ENCODE peak calls at places on chromosomes 7 and 10, in four cellular contexts. Q is HepG2, N is WTC11, O is K562. A is an unnamed sample.
A peak's percentile ranks its signal among the peaks of the same experiment; 100 is the strongest.

GRCh38 chr7:115631782-115632181 is 398.8 kb downstream of the TFEC start:
- DNase-seq in Q (no peak), N (no peak), O (no peak), A (peak; percentile 10)

GRCh38 chr7:17559388-17559787 is 260.9 kb downstream of the AHR start:
- DNase-seq in Q (no peak), N (no peak), O (no peak), A (no peak)

GRCh38 chr10:14093735-14094484 is 236.8 kb downstream of the FRMD4A start:
- DNase-seq in Q (no peak), N (peak; percentile 63), O (no peak), A (no peak)

GRCh38 chr10:79260803-79261740 is 86.2 kb upstream of the PPIF start:
- DNase-seq in Q (peak; percentile 58), N (peak; percentile 38), O (no peak), A (no peak)

GRCh38 chr7:128863433-128863989 is 855 bp downstream of the ATP6V1F start:
- DNase-seq in Q (peak; percentile 65), N (peak; percentile 50), O (peak; percentile 85), A (peak; percentile 69)

GRCh38 chr10:37754538-37755323 is 102.7 kb downstream of the ZNF248 start:
- DNase-seq in Q (peak; percentile 64), N (peak; percentile 15), O (peak; percentile 28), A (peak; percentile 10)

GRCh38 chr10:86815035-86815617 is 58.7 kb downstream of the BMPR1A start:
- DNase-seq in Q (no peak), N (no peak), O (no peak), A (no peak)

GRCh38 chr10:123974406-123974805 is 82.8 kb upstream of the CPXM2 start:
- DNase-seq in Q (no peak), N (no peak), O (peak; percentile 54), A (peak; percentile 68)

GRCh38 chr10:27072436-27073114 is 27.7 kb downstream of the ANKRD26 start:
- DNase-seq in Q (no peak), N (peak; percentile 63), O (no peak), A (peak; percentile 5)

GRCh38 chr10:35598379-35598778 is 6.8 kb upstream of the GJD4 start:
- DNase-seq in Q (peak; percentile 13), N (peak; percentile 20), O (peak; percentile 27), A (peak; percentile 14)

GRCh38 chr10:122465401-122465800 is 4.0 kb downstream of the HTRA1 start:
- DNase-seq in Q (no peak), N (no peak), O (no peak), A (no peak)

GRCh38 chr7:28318126-28318762 is 94.1 kb upstream of the CREB5 start:
- DNase-seq in Q (no peak), N (no peak), O (no peak), A (no peak)

GRCh38 chr10:84156768-84157167 is 16.8 kb upstream of the GPR15LG start:
- DNase-seq in Q (no peak), N (no peak), O (peak; percentile 60), A (no peak)

GRCh38 chr10:74585231-74586087 is 240.9 kb upstream of the KAT6B start:
- DNase-seq in Q (no peak), N (no peak), O (no peak), A (peak; percentile 15)

GRCh38 chr7:144957998-144958397 is 122.1 kb upstream of the TPK1 start:
- DNase-seq in Q (no peak), N (peak; percentile 19), O (no peak), A (no peak)

GRCh38 chr7:18524248-18524647 is 28.7 kb downstream of the HDAC9 start:
- DNase-seq in Q (no peak), N (no peak), O (no peak), A (no peak)

GRCh38 chr10:108346066-108346465 is 1181.6 kb upstream of the SORCS1 start:
- DNase-seq in Q (no peak), N (no peak), O (no peak), A (no peak)

GRCh38 chr7:15130666-15131541 is 228.4 kb upstream of the DGKB start:
- DNase-seq in Q (no peak), N (no peak), O (no peak), A (no peak)

GRCh38 chr7:91311844-91312243 is 47.6 kb downstream of the FZD1 start:
- DNase-seq in Q (no peak), N (no peak), O (no peak), A (no peak)

GRCh38 chr7:91313113-91313512 is 48.9 kb downstream of the FZD1 start:
- DNase-seq in Q (no peak), N (no peak), O (no peak), A (no peak)

GRCh38 chr7:91314591-91315323 is 50.5 kb downstream of the FZD1 start:
- DNase-seq in Q (no peak), N (no peak), O (no peak), A (no peak)

GRCh38 chr7:91307467-91307866 is 43.2 kb downstream of the FZD1 start:
- DNase-seq in Q (no peak), N (no peak), O (no peak), A (no peak)

GRCh38 chr7:91310829-91311460 is 46.7 kb downstream of the FZD1 start:
- DNase-seq in Q (no peak), N (no peak), O (no peak), A (no peak)
- TF ChIP-seq ELF4 in Q (no peak), N (no peak), O (no peak), A (no peak)

GRCh38 chr10:115866174-115866573 is 406.8 kb downstream of the GFRA1 start:
- DNase-seq in Q (no peak), N (no peak), O (no peak), A (no peak)
- TF ChIP-seq ELF4 in Q (no peak), N (no peak), O (no peak), A (no peak)

GRCh38 chr10:125201791-125202622 is 41.6 kb upstream of the CTBP2 start:
- DNase-seq in Q (no peak), N (no peak), O (no peak), A (no peak)

GRCh38 chr10:125203186-125203800 is 42.9 kb upstream of the CTBP2 start:
- DNase-seq in Q (no peak), N (no peak), O (no peak), A (no peak)

GRCh38 chr10:125200396-125200795 is 40.0 kb upstream of the CTBP2 start:
- DNase-seq in Q (no peak), N (no peak), O (no peak), A (no peak)

GRCh38 chr10:125199261-125199660 is 38.9 kb upstream of the CTBP2 start:
- DNase-seq in Q (no peak), N (no peak), O (no peak), A (no peak)

DNA sequence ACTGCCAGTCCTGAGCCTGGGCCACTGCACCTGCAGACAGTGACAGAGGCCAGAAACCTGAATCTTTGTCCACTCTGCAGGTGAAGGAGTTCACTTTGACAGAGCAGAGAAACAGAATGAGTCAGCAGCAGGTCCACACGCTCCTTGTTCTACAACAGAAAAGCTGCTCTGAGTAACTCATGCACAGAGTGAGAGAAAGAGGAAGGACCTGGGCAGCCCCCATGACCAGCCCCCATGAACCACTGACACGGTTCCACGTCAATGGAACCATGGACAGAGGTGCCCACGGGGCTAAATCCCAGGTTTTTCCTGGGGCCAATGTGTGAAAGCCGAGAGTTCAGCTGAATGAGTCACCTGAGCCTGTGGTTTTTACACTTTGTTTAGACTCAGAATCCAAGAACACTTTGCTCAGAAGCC is 40.8 kb upstream of the CTBP2 start:
- DNase-seq in Q (no peak), N (no peak), O (no peak), A (no peak)
- TF ChIP-seq ELF4 in Q (no peak), N (no peak), O (no peak), A (no peak)

DNA sequence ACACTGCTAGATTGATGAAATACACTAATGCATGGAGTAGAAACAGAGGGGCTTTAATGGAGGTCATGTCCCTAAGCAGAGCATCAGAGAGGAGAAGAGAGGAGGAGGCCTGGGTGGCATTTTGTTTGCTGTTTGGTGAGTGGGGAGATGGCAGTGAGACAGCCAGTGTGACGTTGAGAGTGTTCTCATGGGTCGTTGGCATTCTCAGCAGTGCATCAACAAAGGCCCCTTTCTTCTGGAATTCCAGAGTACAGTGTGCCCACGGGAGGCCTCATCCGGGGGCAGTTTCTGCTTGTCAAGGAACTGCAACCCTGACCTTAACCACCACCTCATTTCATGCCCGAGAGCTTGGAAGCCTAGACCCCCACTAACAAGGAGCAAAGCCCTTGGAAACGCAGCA is 92.8 kb downstream of the CELF2 start:
- DNase-seq in Q (no peak), N (no peak), O (no peak), A (no peak)
- TF ChIP-seq ELF4 in Q (no peak), N (no peak), O (no peak), A (no peak)

DNA sequence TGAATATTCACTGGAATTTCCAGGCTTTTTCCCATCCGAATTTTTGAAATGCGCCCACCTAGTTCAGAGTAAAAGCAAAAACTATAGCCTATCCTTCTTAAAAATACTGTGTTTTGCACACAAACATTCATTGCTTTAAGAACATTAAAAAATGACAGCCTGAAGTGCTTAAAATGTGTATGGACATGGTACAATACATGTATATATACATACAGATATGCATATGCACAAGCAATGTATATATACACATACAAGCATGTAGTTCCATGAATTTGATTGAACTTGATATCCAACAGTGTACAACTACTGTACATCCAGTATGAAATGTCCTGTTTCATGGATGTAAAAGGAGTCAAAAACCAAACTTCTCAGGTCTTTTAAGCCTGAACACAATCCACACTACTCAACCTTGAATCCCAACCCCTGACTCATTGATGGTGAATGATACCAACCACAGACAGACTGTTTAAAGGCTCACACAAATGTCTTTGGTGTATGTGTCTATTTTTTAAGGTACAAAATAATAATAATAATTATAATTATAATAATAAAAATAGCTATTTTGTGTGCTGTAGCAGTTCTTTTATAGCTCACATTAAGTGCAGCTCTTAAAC is 14.8 kb downstream of the INHBA start:
- DNase-seq in Q (no peak), N (no peak), O (no peak), A (no peak)
- TF ChIP-seq ELF4 in Q (no peak), N (no peak), O (no peak), A (no peak)

DNA sequence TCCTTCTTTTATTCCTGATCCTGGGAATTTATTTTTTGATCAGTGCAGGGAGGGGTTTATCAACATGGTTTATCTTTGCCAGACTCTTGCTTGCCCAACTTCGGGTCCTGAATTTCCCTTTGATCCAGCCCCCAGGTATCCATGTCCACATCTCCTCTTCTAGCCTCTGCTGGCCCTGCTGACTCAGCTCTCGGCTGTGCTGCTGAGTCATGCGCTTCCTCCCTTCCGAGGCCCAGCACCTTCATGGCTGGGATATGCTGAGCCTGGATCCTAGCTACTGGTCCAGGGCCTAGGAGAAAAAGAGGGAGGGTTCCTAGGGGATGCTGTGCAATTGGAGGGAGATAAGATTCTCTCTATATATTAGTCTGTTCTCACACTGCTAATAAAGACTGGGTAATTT is 380.7 kb upstream of the SHH start:
- DNase-seq in Q (no peak), N (no peak), O (peak; percentile 46), A (no peak)
- TF ChIP-seq ELF4 in Q (no peak), N (no peak), O (no peak), A (no peak)

GRCh38 chr7:75567948-75568595 is 76.0 kb downstream of the SPDYE5 start:
- DNase-seq in Q (no peak), N (no peak), O (no peak), A (no peak)
- TF ChIP-seq ELF4 in Q (no peak), N (no peak), O (no peak), A (no peak)

GRCh38 chr7:134757938-134758337 is 21.5 kb upstream of the CALD1 start:
- DNase-seq in Q (no peak), N (no peak), O (no peak), A (no peak)
- TF ChIP-seq ELF4 in Q (no peak), N (no peak), O (no peak), A (no peak)

DNA sequence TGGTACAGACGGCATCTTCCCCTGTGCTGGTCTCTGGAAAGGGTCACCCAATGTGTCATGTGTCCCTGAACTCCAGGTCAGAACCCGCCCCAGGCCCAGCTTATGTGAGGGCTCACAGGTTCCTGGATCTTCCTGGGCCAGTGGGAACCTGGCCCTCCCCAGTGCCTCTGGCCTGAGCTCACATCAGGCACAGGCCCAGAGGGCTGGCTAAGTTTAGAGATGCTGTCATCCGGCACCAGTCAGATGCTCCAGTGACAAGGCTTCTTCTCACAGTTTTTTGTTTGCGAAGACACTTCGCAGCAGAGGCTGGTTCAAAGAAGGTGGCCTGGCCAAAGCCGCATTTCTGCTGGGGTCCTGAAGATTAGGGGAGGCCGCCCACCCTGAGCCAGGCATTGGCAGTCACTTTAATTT is 11.8 kb downstream of the CAMK2B start:
- DNase-seq in Q (no peak), N (no peak), O (no peak), A (peak; percentile 7)
- TF ChIP-seq ELF4 in Q (no peak), N (no peak), O (no peak), A (no peak)